ENCODE peak calls at places on chromosomes 12 and 14, in eight cellular contexts. V is iPS-NIHi11; F is PC-9; B is K562; M is WTC11; X is activated CD4-positive, alpha-beta T cell treated with anti-CD3 and anti-CD28 coated beads, Interleukin-2, amount 50 U/mL, for 1 hour; P is GF-D8; D is Peyer's patch. H is an unnamed sample.
A peak's percentile ranks its signal among the peaks of the same experiment; 100 is the strongest.

GRCh38 chr12:6927999-6928702 is 392 bp downstream of the ATN1 start:
- DNase-seq in X (no peak), B (peak; percentile 37), V (peak; percentile 47), F (no peak), P (no peak), D (no peak), M (no peak), H (peak; percentile 71)

GRCh38 chr12:65565601-65566560 is 258.4 kb upstream of the HMGA2 start:
- DNase-seq in F (no peak), X (no peak), D (no peak), B (peak; percentile 39), V (no peak), M (no peak), P (no peak), H (peak; percentile 78)

GRCh38 chr12:111430418-111431353 is 25.0 kb downstream of the SH2B3 start:
- DNase-seq in P (peak; percentile 77), B (no peak), V (no peak), D (peak; percentile 64), F (no peak), X (peak; percentile 70), M (no peak), H (no peak)

GRCh38 chr12:104764225-104765073 is 193.6 kb downstream of the SLC41A2 start:
- DNase-seq in M (no peak), F (no peak), P (peak; percentile 20), V (no peak), D (no peak), X (no peak), B (no peak), H (no peak)

GRCh38 chr12:111753144-111753881 is 13.4 kb upstream of the ALDH2 start:
- DNase-seq in V (peak; percentile 92), B (peak; percentile 86), M (peak; percentile 75), F (no peak), P (no peak), X (no peak), D (no peak), H (peak; percentile 92)

GRCh38 chr12:6849427-6849826 is 1.7 kb downstream of the CDCA3 start:
- DNase-seq in D (no peak), P (no peak), M (no peak), F (no peak), X (no peak), B (no peak), V (no peak), H (no peak)

GRCh38 chr12:68378859-68379628 is 46.9 kb upstream of the MDM1 start:
- DNase-seq in B (peak; percentile 57), D (no peak), X (no peak), V (no peak), P (peak; percentile 18), M (no peak), F (peak; percentile 78), H (no peak)

GRCh38 chr14:100548939-100549338 is 38.3 kb downstream of the BEGAIN start:
- DNase-seq in X (no peak), P (no peak), F (no peak), M (no peak), D (no peak), B (no peak), V (no peak), H (no peak)

GRCh38 chr12:123286997-123287396 is 15.3 kb upstream of the CDK2AP1 start:
- DNase-seq in M (no peak), P (no peak), D (no peak), F (no peak), V (no peak), X (no peak), B (no peak), H (peak; percentile 59)

GRCh38 chr14:75323571-75323970 is 44.9 kb downstream of the FOS start:
- DNase-seq in B (no peak), F (no peak), M (no peak), V (no peak), D (no peak), P (no peak), X (no peak), H (no peak)

GRCh38 chr12:4449862-4450222 is 4.2 kb upstream of the FGF6 start:
- DNase-seq in M (no peak), V (no peak), F (no peak), B (no peak), D (no peak), P (no peak), X (no peak), H (peak; percentile 62)

GRCh38 chr12:948238-948637 is 1.3 kb downstream of the RAD52 start:
- DNase-seq in F (peak; percentile 18), M (no peak), P (no peak), D (no peak), X (no peak), B (no peak), V (no peak), H (no peak)

GRCh38 chr12:65825573-65826512 is 1.6 kb downstream of the HMGA2 start:
- DNase-seq in F (no peak), M (peak; percentile 67), D (no peak), V (peak; percentile 53), X (no peak), B (no peak), P (no peak), H (peak; percentile 88)

GRCh38 chr12:4591180-4591687 is 29.2 kb downstream of the DYRK4 start:
- DNase-seq in P (no peak), F (peak; percentile 31), V (no peak), D (no peak), X (no peak), M (no peak), B (no peak), H (no peak)

GRCh38 chr14:23025181-23025788 is 9.4 kb downstream of the PSMB5 start:
- DNase-seq in P (no peak), D (no peak), F (no peak), X (peak; percentile 6), B (peak; percentile 27), M (no peak), V (no peak), H (no peak)

GRCh38 chr14:86780461-86780860 is 1212.5 kb downstream of the GALC start:
- DNase-seq in P (no peak), B (no peak), F (no peak), X (no peak), V (no peak), M (no peak), D (no peak), H (no peak)

GRCh38 chr14:22088614-22089359 is 415.2 kb upstream of the OR4E1 start:
- DNase-seq in V (no peak), D (no peak), X (no peak), F (peak; percentile 35), B (no peak), P (no peak), M (no peak), H (no peak)

GRCh38 chr12:14776236-14776959 is 26.9 kb downstream of the WBP11 start:
- DNase-seq in F (peak; percentile 49), X (no peak), M (no peak), P (no peak), V (no peak), B (no peak), D (no peak), H (no peak)

GRCh38 chr12:62350554-62350953 is 90.3 kb downstream of the USP15 start:
- DNase-seq in V (no peak), D (no peak), F (no peak), B (no peak), P (no peak), M (no peak), X (no peak), H (no peak)

GRCh38 chr14:50875359-50876090 is 3.7 kb downstream of the ABHD12B start:
- DNase-seq in V (no peak), M (no peak), X (peak; percentile 45), B (no peak), F (no peak), D (peak; percentile 70), P (no peak), H (peak; percentile 58)

GRCh38 chr12:105921872-105922669 is 216.7 kb downstream of the NUAK1 start:
- DNase-seq in B (no peak), M (no peak), P (no peak), V (no peak), F (no peak), D (no peak), X (no peak), H (no peak)

GRCh38 chr12:11797993-11798720 is 148.7 kb downstream of the ETV6 start:
- DNase-seq in B (no peak), M (no peak), V (no peak), F (no peak), D (no peak), X (no peak), P (no peak), H (no peak)

GRCh38 chr12:38158428-38159091 is 158.0 kb upstream of the ALG10B start:
- DNase-seq in D (no peak), V (no peak), F (no peak), B (no peak), X (no peak), M (no peak), P (no peak), H (no peak)